ENCODE peak calls at places on chromosome 21, in nine cellular contexts. E, X, I, K, V, U, T, M and S are unnamed samples.

GRCh38 chr21:18340387-18340942 is 63.1 kb downstream of the TMPRSS15 start:
- DNase-seq in E (no peak), X (no peak), I (no peak), K (no peak), V (no peak), U (no peak), T (no peak), M (peak), S (no peak)

GRCh38 chr21:27648560-27648959 is 681.7 kb upstream of the ADAMTS5 start:
- DNase-seq in E (no peak), X (no peak), I (no peak), K (no peak), V (no peak), U (peak), T (peak), M (peak), S (no peak)

GRCh38 chr21:36134820-36135390 is at the start of gene CBR3:
- DNase-seq in E (peak), X (peak), I (no peak), K (peak), V (no peak), U (peak), T (peak), M (peak), S (peak)

GRCh38 chr21:36948686-36949085 is 17.8 kb downstream of the HLCS start:
- DNase-seq in E (no peak), X (no peak), I (no peak), K (no peak), V (no peak), U (peak), T (peak), M (no peak), S (no peak)

GRCh38 chr21:43939443-43940328 is 72.4 kb upstream of the TRAPPC10 start:
- DNase-seq in E (no peak), X (no peak), I (no peak), K (no peak), V (no peak), U (no peak), T (no peak), M (no peak), S (no peak)

GRCh38 chr21:16773206-16773605 is 739.6 kb upstream of the CXADR start:
- DNase-seq in E (no peak), X (no peak), I (no peak), K (no peak), V (no peak), U (peak), T (peak), M (peak), S (no peak)

GRCh38 chr21:26826801-26827200 is 18.4 kb downstream of the ADAMTS1 start:
- DNase-seq in E (no peak), X (no peak), I (no peak), K (no peak), V (no peak), U (no peak), T (no peak), M (peak), S (no peak)

GRCh38 chr21:26041441-26042180 is 129.0 kb downstream of the APP start:
- DNase-seq in E (no peak), X (no peak), I (no peak), K (no peak), V (no peak), U (peak), T (peak), M (peak), S (peak)

GRCh38 chr21:44089001-44089911 is 17.9 kb upstream of the PWP2 start:
- DNase-seq in E (peak), X (peak), I (no peak), K (peak), V (no peak), U (no peak), T (no peak), M (no peak), S (no peak)

GRCh38 chr21:27532081-27532480 is 565.2 kb upstream of the ADAMTS5 start:
- DNase-seq in E (no peak), X (no peak), I (peak), K (no peak), V (no peak), U (no peak), T (no peak), M (no peak), S (no peak)

GRCh38 chr21:18443085-18443484 is 39.5 kb upstream of the TMPRSS15 start:
- DNase-seq in E (no peak), X (no peak), I (no peak), K (no peak), V (no peak), U (no peak), T (no peak), M (no peak), S (peak)

GRCh38 chr21:45557611-45558043 is 15.4 kb upstream of the SLC19A1 start:
- DNase-seq in E (no peak), X (no peak), I (no peak), K (no peak), V (no peak), U (no peak), T (no peak), M (no peak), S (no peak)

GRCh38 chr21:33025471-33026298 is at the start of gene OLIG2:
- DNase-seq in E (no peak), X (no peak), I (no peak), K (no peak), V (no peak), U (no peak), T (no peak), M (no peak), S (peak)

GRCh38 chr21:25639167-25639921 is at the start of gene JAM2:
- DNase-seq in E (peak), X (peak), I (peak), K (peak), V (no peak), U (peak), T (peak), M (peak), S (peak)

GRCh38 chr21:28548291-28548690 is 444.4 kb downstream of the LTN1 start:
- DNase-seq in E (no peak), X (no peak), I (no peak), K (no peak), V (no peak), U (no peak), T (no peak), M (peak), S (no peak)

GRCh38 chr21:43809346-43809799 is 20.0 kb downstream of the RRP1 start:
- DNase-seq in E (no peak), X (no peak), I (no peak), K (no peak), V (no peak), U (no peak), T (no peak), M (no peak), S (no peak)

GRCh38 chr21:45513003-45513706 is 29.1 kb downstream of the SLC19A1 start:
- DNase-seq in E (no peak), X (no peak), I (no peak), K (peak), V (no peak), U (no peak), T (no peak), M (peak), S (no peak)

GRCh38 chr21:40704141-40704540 is 142.8 kb downstream of the DSCAM start:
- DNase-seq in E (no peak), X (no peak), I (no peak), K (no peak), V (no peak), U (no peak), T (no peak), M (no peak), S (no peak)

GRCh38 chr21:31987696-31988095 is 114.9 kb downstream of the HUNK start:
- DNase-seq in E (no peak), X (no peak), I (no peak), K (no peak), V (no peak), U (no peak), T (peak), M (no peak), S (no peak)

GRCh38 chr21:44294391-44295162 is 5.3 kb upstream of the PFKL start:
- DNase-seq in E (peak), X (peak), I (no peak), K (peak), V (no peak), U (peak), T (peak), M (no peak), S (peak)

GRCh38 chr21:38988211-38989096 is 182.7 kb downstream of the ETS2 start:
- DNase-seq in E (no peak), X (no peak), I (no peak), K (no peak), V (no peak), U (no peak), T (no peak), M (no peak), S (no peak)

GRCh38 chr21:44617071-44617501 is 5.2 kb downstream of the KRTAP10-8 start:
- DNase-seq in E (no peak), X (no peak), I (no peak), K (no peak), V (no peak), U (no peak), T (no peak), M (no peak), S (no peak)

GRCh38 chr21:38475519-38475918 is 22.8 kb downstream of the ERG start:
- DNase-seq in E (no peak), X (no peak), I (no peak), K (no peak), V (no peak), U (no peak), T (no peak), M (no peak), S (no peak)

GRCh38 chr21:40846057-40846456 is 901 bp downstream of the DSCAM start:
- DNase-seq in E (no peak), X (no peak), I (no peak), K (no peak), V (no peak), U (no peak), T (no peak), M (no peak), S (no peak)

GRCh38 chr21:45050361-45050785 is 24.0 kb upstream of the ADARB1 start:
- DNase-seq in E (no peak), X (no peak), I (no peak), K (no peak), V (no peak), U (no peak), T (no peak), M (peak), S (no peak)

GRCh38 chr21:37082375-37082774 is 9.3 kb downstream of the TTC3 start:
- DNase-seq in E (no peak), X (no peak), I (no peak), K (no peak), V (no peak), U (no peak), T (no peak), M (no peak), S (no peak)

GRCh38 chr21:45296638-45297037 is 8.9 kb upstream of the POFUT2 start:
- DNase-seq in E (no peak), X (no peak), I (no peak), K (no peak), V (no peak), U (no peak), T (no peak), M (no peak), S (no peak)

GRCh38 chr21:18913914-18914313 is 510.3 kb upstream of the TMPRSS15 start:
- DNase-seq in E (no peak), X (no peak), I (no peak), K (no peak), V (no peak), U (no peak), T (no peak), M (no peak), S (no peak)

GRCh38 chr21:43622796-43623195 is 36.5 kb downstream of the HSF2BP start:
- DNase-seq in E (no peak), X (no peak), I (no peak), K (no peak), V (no peak), U (no peak), T (no peak), M (no peak), S (no peak)

GRCh38 chr21:42448683-42449082 is 45.0 kb downstream of the UBASH3A start:
- DNase-seq in E (no peak), X (no peak), I (no peak), K (no peak), V (no peak), U (no peak), T (no peak), M (no peak), S (no peak)

GRCh38 chr21:38202811-38203210 is 54.0 kb upstream of the KCNJ15 start:
- DNase-seq in E (no peak), X (no peak), I (no peak), K (no peak), V (no peak), U (no peak), T (no peak), M (peak), S (peak)

GRCh38 chr21:25788677-25789076 is 53.9 kb downstream of the GABPA start:
- DNase-seq in E (no peak), X (no peak), I (no peak), K (no peak), V (no peak), U (no peak), T (no peak), M (no peak), S (no peak)

GRCh38 chr21:39176312-39176711 is 6.9 kb downstream of the PSMG1 start:
- DNase-seq in E (no peak), X (no peak), I (no peak), K (no peak), V (no peak), U (no peak), T (no peak), M (peak), S (no peak)